ENCODE peak calls at places on chromosomes 4 and X, in nine cellular contexts. K is A549, N is stomach, J is H1, O is upper lobe of left lung, D is suprapubic skin, R is GM12878, T is K562, W is SK-N-SH. C is an unnamed sample.
A peak's percentile ranks its signal among the peaks of the same experiment; 100 is the strongest.

GRCh38 chrX:37470711-37471110 is 100.8 kb upstream of the LANCL3 start:
- DNase-seq in N (no peak), K (no peak), O (no peak), T (no peak), J (no peak), D (no peak), W (no peak), R (no peak), C (no peak)

GRCh38 chr4:2290974-2291704 is 29.2 kb upstream of the MXD4 start:
- DNase-seq in T (no peak), K (no peak), N (peak; percentile 37), O (peak; percentile 36), D (peak; percentile 54), J (no peak), R (no peak), W (peak; percentile 37), C (peak; percentile 52)

GRCh38 chr4:74283614-74284013 is 24.7 kb upstream of the EPGN start:
- DNase-seq in R (no peak), N (no peak), T (peak; percentile 10), J (no peak), W (no peak), D (no peak), O (no peak), K (peak; percentile 38), C (no peak)

GRCh38 chrX:19625612-19626011 is 110.3 kb upstream of the MAP3K15 start:
- DNase-seq in O (peak; percentile 24), W (no peak), T (no peak), R (no peak), J (no peak), D (no peak), N (no peak), K (peak; percentile 32), C (no peak)

GRCh38 chr4:159480826-159481225 is 377.9 kb downstream of the RAPGEF2 start:
- DNase-seq in W (no peak), O (no peak), J (no peak), D (no peak), K (no peak), R (no peak), N (no peak), T (no peak), C (no peak)

GRCh38 chr4:166279261-166279660 is 406.2 kb downstream of the TLL1 start:
- DNase-seq in N (no peak), R (no peak), O (no peak), T (no peak), J (no peak), K (no peak), W (no peak), D (no peak), C (no peak)

GRCh38 chrX:24965400-24965799 is 50.4 kb downstream of the ARX start:
- DNase-seq in J (no peak), R (no peak), T (no peak), K (no peak), N (no peak), D (no peak), O (no peak), W (no peak), C (no peak)

GRCh38 chr4:88610771-88611170 is 18.5 kb downstream of the HERC3 start:
- DNase-seq in N (no peak), D (no peak), T (no peak), K (no peak), W (no peak), J (no peak), O (no peak), R (no peak), C (peak; percentile 85)

GRCh38 chr4:48090621-48091020 is 43.4 kb downstream of the TXK start:
- DNase-seq in N (no peak), K (no peak), O (no peak), T (no peak), W (no peak), J (no peak), R (no peak), D (no peak), C (no peak)

GRCh38 chr4:54063224-54063623 is 1.2 kb downstream of the CHIC2 start:
- DNase-seq in O (no peak), J (no peak), T (peak; percentile 11), D (no peak), W (no peak), N (no peak), K (no peak), R (no peak), C (no peak)

GRCh38 chr4:133711817-133712216 is 489.8 kb downstream of the PABPC4L start:
- DNase-seq in T (no peak), R (no peak), O (no peak), J (no peak), K (peak; percentile 23), D (no peak), N (no peak), W (no peak), C (no peak)

GRCh38 chr4:110737931-110738330 is 115.1 kb upstream of the PITX2 start:
- DNase-seq in N (no peak), R (no peak), W (no peak), O (no peak), T (no peak), D (no peak), K (no peak), J (no peak), C (no peak)

GRCh38 chr4:6345096-6345830 is 75.6 kb downstream of the WFS1 start:
- DNase-seq in W (no peak), N (no peak), R (no peak), T (no peak), O (no peak), K (no peak), D (no peak), J (no peak), C (no peak)

GRCh38 chrX:107551546-107551945 is 76.8 kb upstream of the PRPS1 start:
- DNase-seq in J (no peak), W (no peak), R (no peak), T (no peak), D (no peak), O (peak; percentile 71), K (no peak), N (peak; percentile 69), C (no peak)

GRCh38 chrX:133587818-133588217 is 172.5 kb upstream of the GPC4 start:
- DNase-seq in D (no peak), W (no peak), J (no peak), R (no peak), N (no peak), T (no peak), K (no peak), O (no peak), C (no peak)

GRCh38 chrX:11446331-11446730 is 153.1 kb downstream of the AMELX start:
- DNase-seq in T (no peak), R (no peak), W (no peak), J (no peak), K (no peak), N (no peak), D (no peak), O (no peak), C (no peak)

DNA sequence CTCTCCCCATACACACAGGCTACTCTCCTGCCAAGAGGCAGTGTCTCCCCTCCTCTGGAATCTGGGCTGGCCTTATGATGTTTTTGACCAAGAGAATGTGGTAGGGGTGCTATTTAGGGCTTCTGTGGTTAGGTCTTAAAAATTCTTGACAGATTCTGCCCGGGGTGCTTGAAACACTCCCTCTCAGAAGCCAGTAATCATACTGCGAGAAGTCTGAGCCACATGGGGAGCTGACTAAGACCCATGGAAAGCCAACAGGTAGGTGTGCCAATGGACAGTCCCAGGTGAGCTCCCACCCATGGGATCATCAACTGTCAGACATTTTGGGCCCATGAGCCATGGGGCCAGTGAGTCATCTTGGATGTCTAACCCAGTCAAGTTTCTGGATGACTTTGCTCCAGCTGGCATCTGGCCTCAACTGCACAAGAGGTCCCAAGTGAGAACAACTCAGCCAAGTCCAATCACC is 315.7 kb downstream of the FBXW7 start:
- DNase-seq in D (no peak), N (no peak), W (no peak), O (no peak), R (no peak), T (no peak), K (no peak), J (no peak), C (no peak)
- TF ChIP-seq EP300 in D (no peak), N (no peak), W (no peak), O (no peak), R (no peak), T (no peak), K (no peak), J (no peak), C (no peak)

GRCh38 chrX:4674028-4674782 is 960.8 kb upstream of the PRKX start:
- DNase-seq in O (no peak), N (no peak), W (no peak), D (no peak), J (no peak), T (no peak), R (no peak), K (no peak), C (no peak)
- TF ChIP-seq EP300 in O (no peak), N (no peak), W (no peak), D (no peak), J (no peak), T (no peak), R (no peak), K (no peak), C (no peak)

DNA sequence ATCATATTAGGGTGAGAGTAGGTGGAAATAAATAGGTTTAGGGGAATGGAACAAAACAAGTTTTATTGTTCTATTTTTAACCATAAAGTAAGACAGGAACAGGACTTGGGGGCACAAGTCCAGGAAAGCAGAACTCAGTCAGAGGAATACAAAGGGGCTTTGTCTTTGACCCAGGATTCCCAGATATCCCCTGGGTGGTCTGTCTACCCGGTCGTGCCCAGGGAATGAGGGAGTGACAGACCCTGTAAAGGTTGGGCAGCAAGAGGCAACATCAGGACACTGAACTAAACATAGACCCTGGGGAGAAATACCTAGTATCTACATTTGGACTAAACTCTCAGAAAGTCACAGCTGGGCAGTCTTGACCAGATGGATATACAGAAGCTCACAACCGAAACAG is 50.6 kb downstream of the PTCHD1 start:
- DNase-seq in W (no peak), N (no peak), J (no peak), T (no peak), D (no peak), K (no peak), O (no peak), R (no peak), C (no peak)
- TF ChIP-seq EP300 in W (no peak), N (no peak), J (no peak), T (no peak), D (no peak), K (no peak), O (no peak), R (no peak), C (no peak)

GRCh38 chrX:119521246-119521645 is 44.0 kb downstream of the STEEP1 start:
- DNase-seq in K (no peak), T (no peak), W (no peak), J (no peak), D (no peak), N (no peak), O (no peak), R (no peak), C (no peak)

GRCh38 chrX:119512145-119512800 is 44.0 kb downstream of the SLC25A5 start:
- DNase-seq in O (peak; percentile 73), T (peak; percentile 80), R (no peak), D (no peak), J (peak; percentile 47), K (peak; percentile 88), N (peak; percentile 71), W (peak; percentile 80), C (peak; percentile 73)

GRCh38 chrX:119518371-119518770 is 46.8 kb downstream of the STEEP1 start:
- DNase-seq in T (no peak), N (no peak), K (no peak), R (no peak), D (no peak), W (no peak), O (no peak), J (no peak), C (no peak)

GRCh38 chrX:119516157-119516702 is 48.0 kb downstream of the SLC25A5 start:
- DNase-seq in T (peak; percentile 76), J (no peak), W (peak; percentile 75), R (peak; percentile 39), N (no peak), K (peak; percentile 80), D (no peak), O (peak; percentile 35), C (no peak)
- TF ChIP-seq EP300 in T (no peak), J (no peak), W (no peak), R (no peak), N (no peak), K (no peak), D (no peak), O (no peak), C (no peak)